ENCODE peak calls at places on chromosomes 2 and 18, in nine cellular contexts. Y is heart left ventricle, D is cardiac fibroblast, S is brain microvascular endothelial cell, P is epithelial cell of esophagus, A is RWPE2, B is foreskin fibroblast, I is ovary, U is AG10803. R is an unnamed sample.

GRCh38 chr2:190579945-190580866 is 45.7 kb upstream of the NEMP2 start:
- DNase-seq in S (no peak), I (no peak), A (no peak), U (no peak), Y (no peak), P (peak), D (no peak), B (no peak), R (no peak)

GRCh38 chr2:76564734-76565133 is 854.0 kb upstream of the GCFC2 start:
- DNase-seq in U (no peak), I (no peak), Y (no peak), S (no peak), P (no peak), A (no peak), D (no peak), B (no peak), R (no peak)

GRCh38 chr2:172427990-172428840 is 829 bp downstream of the ITGA6 start:
- DNase-seq in A (no peak), B (peak), P (no peak), S (no peak), D (no peak), Y (peak), U (no peak), I (peak), R (no peak)

GRCh38 chr18:76564117-76564516 is 69.1 kb upstream of the ZNF516 start:
- DNase-seq in I (no peak), B (peak), S (peak), A (no peak), P (peak), D (no peak), U (peak), Y (no peak), R (no peak)

GRCh38 chr2:50514881-50515280 is 517.1 kb downstream of the NRXN1 start:
- DNase-seq in P (peak), S (no peak), A (no peak), U (no peak), D (no peak), B (no peak), I (no peak), Y (no peak), R (no peak)

GRCh38 chr2:69222984-69223658 is 163.9 kb downstream of the GFPT1 start:
- DNase-seq in U (peak), D (peak), Y (peak), S (peak), A (no peak), P (no peak), I (peak), B (peak), R (no peak)

GRCh38 chr2:179938026-179938425 is 69.1 kb downstream of the CWC22 start:
- DNase-seq in Y (no peak), I (no peak), S (no peak), A (no peak), D (no peak), P (no peak), B (no peak), U (no peak), R (no peak)

GRCh38 chr18:74522635-74523548 is 11.4 kb upstream of the CNDP1 start:
- DNase-seq in D (no peak), U (no peak), P (no peak), B (no peak), A (no peak), S (no peak), Y (no peak), I (no peak), R (no peak)

GRCh38 chr2:165114345-165114943 is 89.4 kb downstream of the SCN3A start:
- DNase-seq in B (peak), D (peak), S (peak), A (no peak), Y (no peak), U (no peak), P (peak), I (no peak), R (no peak)

GRCh38 chr2:182716665-182716990 is 571 bp downstream of the DNAJC10 start:
- DNase-seq in I (no peak), P (no peak), S (no peak), A (no peak), D (no peak), Y (peak), B (no peak), U (no peak), R (no peak)

GRCh38 chr2:146321175-146321574 is 1523.7 kb upstream of the ACVR2A start:
- DNase-seq in B (peak), D (peak), A (no peak), Y (no peak), P (no peak), I (no peak), S (peak), U (no peak), R (no peak)

GRCh38 chr2:239959059-239959971 is 65.8 kb downstream of the NDUFA10 start:
- DNase-seq in Y (no peak), U (peak), A (peak), S (no peak), D (peak), B (peak), P (no peak), I (peak), R (no peak)

GRCh38 chr2:13652531-13653313 is 936.0 kb downstream of the TRIB2 start:
- DNase-seq in Y (no peak), U (peak), I (no peak), B (peak), S (peak), A (peak), P (peak), D (no peak), R (no peak)

GRCh38 chr2:233643128-233643527 is 6.9 kb downstream of the UGT1A10 start:
- DNase-seq in U (peak), B (no peak), D (peak), S (no peak), A (no peak), Y (no peak), I (no peak), P (peak), R (no peak)

GRCh38 chr2:168254158-168254935 is 7.0 kb upstream of the STK39 start:
- DNase-seq in I (no peak), P (peak), A (no peak), S (no peak), B (peak), D (no peak), Y (no peak), U (peak), R (no peak)

GRCh38 chr18:11955299-11956029 is 25.8 kb upstream of the IMPA2 start:
- DNase-seq in D (peak), U (peak), P (peak), S (peak), A (no peak), I (no peak), Y (no peak), B (peak), R (no peak)

GRCh38 chr2:234989183-234989701 is 37.4 kb downstream of the SH3BP4 start:
- DNase-seq in S (no peak), U (no peak), B (no peak), D (peak), P (peak), A (peak), Y (peak), I (peak), R (peak)

GRCh38 chr2:68251187-68251854 is 1.0 kb downstream of the PPP3R1 start:
- DNase-seq in I (peak), U (peak), Y (peak), P (peak), S (peak), A (peak), B (peak), D (peak), R (peak)

GRCh38 chr2:98771771-98772521 is 41.0 kb upstream of the MGAT4A start:
- DNase-seq in Y (no peak), I (no peak), P (no peak), D (peak), A (no peak), B (no peak), U (peak), S (peak), R (no peak)

GRCh38 chr18:63677490-63678225 is 16.0 kb upstream of the SERPINB3 start:
- DNase-seq in P (peak), S (no peak), U (peak), B (peak), A (no peak), I (no peak), Y (no peak), D (peak), R (no peak)

GRCh38 chr18:78151234-78151633 is 828.4 kb upstream of the SALL3 start:
- DNase-seq in D (no peak), B (no peak), P (no peak), S (no peak), I (no peak), U (no peak), A (no peak), Y (no peak), R (no peak)

GRCh38 chr18:55504808-55505207 is 83.2 kb downstream of the TCF4 start:
- DNase-seq in B (no peak), P (no peak), D (no peak), U (no peak), S (no peak), I (no peak), Y (no peak), A (no peak), R (no peak)

GRCh38 chr2:240963376-240964220 is 34.8 kb upstream of the SNED1 start:
- DNase-seq in A (peak), D (no peak), B (no peak), P (no peak), I (peak), S (no peak), U (no peak), Y (peak), R (no peak)

GRCh38 chr2:130822766-130823165 is 13.9 kb upstream of the ARHGEF4 start:
- DNase-seq in I (no peak), P (no peak), A (no peak), U (no peak), Y (no peak), S (no peak), D (no peak), B (no peak), R (no peak)

GRCh38 chr2:45570671-45571334 is 40.3 kb downstream of the SRBD1 start:
- DNase-seq in Y (no peak), D (peak), B (peak), P (peak), I (no peak), A (no peak), U (peak), S (peak), R (no peak)

GRCh38 chr2:45311559-45311958 is 299.5 kb downstream of the SRBD1 start:
- DNase-seq in D (no peak), U (no peak), B (no peak), S (no peak), P (no peak), Y (no peak), A (no peak), I (no peak), R (no peak)

GRCh38 chr2:230896346-230897115 is 28.5 kb downstream of the GPR55 start:
- DNase-seq in B (no peak), D (no peak), Y (no peak), A (no peak), P (no peak), U (no peak), I (no peak), S (no peak), R (no peak)

GRCh38 chr2:187349328-187349944 is 98.6 kb downstream of the CALCRL start:
- DNase-seq in B (peak), S (no peak), P (peak), I (no peak), U (peak), D (peak), A (no peak), Y (no peak), R (no peak)

GRCh38 chr2:232521524-232521923 is 1.3 kb downstream of the PRSS56 start:
- DNase-seq in D (no peak), B (no peak), S (no peak), Y (no peak), U (no peak), I (no peak), A (no peak), P (no peak), R (no peak)

GRCh38 chr2:226012116-226012515 is 612.6 kb downstream of the NYAP2 start:
- DNase-seq in B (peak), D (no peak), I (no peak), Y (no peak), S (no peak), U (no peak), P (no peak), A (no peak), R (no peak)

GRCh38 chr18:79542876-79543750 is 136.5 kb upstream of the CTDP1 start:
- DNase-seq in U (no peak), B (no peak), I (no peak), Y (peak), S (no peak), D (no peak), P (no peak), A (peak), R (no peak)

GRCh38 chr2:230570987-230571386 is 141.7 kb upstream of the CAB39 start:
- DNase-seq in I (no peak), P (no peak), A (no peak), U (no peak), D (no peak), S (no peak), B (no peak), Y (no peak), R (no peak)

GRCh38 chr2:238270606-238271005 is 17.8 kb downstream of the PER2 start:
- DNase-seq in B (no peak), I (no peak), Y (peak), P (no peak), U (no peak), S (no peak), A (no peak), D (no peak), R (no peak)

GRCh38 chr18:71844810-71845209 is 699.3 kb downstream of the CBLN2 start:
- DNase-seq in S (no peak), U (no peak), D (no peak), A (no peak), P (no peak), B (no peak), I (no peak), Y (no peak), R (no peak)

GRCh38 chr18:71849407-71849806 is 694.7 kb downstream of the CBLN2 start:
- DNase-seq in S (no peak), B (no peak), A (no peak), U (no peak), Y (no peak), I (no peak), D (no peak), P (no peak), R (no peak)

GRCh38 chr18:71850602-71851001 is 693.5 kb downstream of the CBLN2 start:
- DNase-seq in S (no peak), I (no peak), A (no peak), Y (no peak), P (no peak), B (no peak), U (no peak), D (no peak), R (no peak)
- H3K4me3 ChIP-seq in S (no peak), I (no peak), A (no peak), Y (no peak), P (no peak), B (no peak), U (no peak), D (no peak), R (no peak)

GRCh38 chr2:79860233-79861058 is 347.6 kb downstream of the CTNNA2 start:
- DNase-seq in B (no peak), U (peak), P (peak), D (no peak), Y (no peak), A (no peak), S (no peak), I (no peak), R (no peak)
- TF ChIP-seq CTCF in B (peak), U (peak), P (peak), D (peak), Y (peak), A (peak), S (peak), I (no peak), R (no peak)

GRCh38 chr2:150476809-150477302 is 10.6 kb downstream of the RND3 start:
- DNase-seq in D (no peak), Y (no peak), A (no peak), B (peak), S (no peak), I (no peak), U (no peak), P (peak), R (no peak)
- H3K4me3 ChIP-seq in D (no peak), Y (no peak), A (no peak), B (peak), S (no peak), I (no peak), U (peak), P (no peak), R (no peak)

GRCh38 chr18:212780-213179 is 54.4 kb downstream of the USP14 start:
- DNase-seq in Y (no peak), D (peak), A (no peak), U (no peak), P (no peak), S (no peak), B (peak), I (no peak), R (no peak)
- TF ChIP-seq CTCF in Y (no peak), D (peak), A (no peak), U (no peak), P (peak), S (no peak), B (peak), I (no peak), R (no peak)

GRCh38 chr2:152715112-152715511 is 2.1 kb downstream of the PRPF40A start:
- DNase-seq in I (no peak), U (no peak), S (no peak), P (no peak), B (no peak), D (no peak), Y (no peak), A (no peak), R (no peak)
- H3K4me3 ChIP-seq in I (no peak), U (no peak), S (no peak), P (no peak), B (no peak), D (no peak), Y (no peak), A (no peak), R (no peak)

DNA sequence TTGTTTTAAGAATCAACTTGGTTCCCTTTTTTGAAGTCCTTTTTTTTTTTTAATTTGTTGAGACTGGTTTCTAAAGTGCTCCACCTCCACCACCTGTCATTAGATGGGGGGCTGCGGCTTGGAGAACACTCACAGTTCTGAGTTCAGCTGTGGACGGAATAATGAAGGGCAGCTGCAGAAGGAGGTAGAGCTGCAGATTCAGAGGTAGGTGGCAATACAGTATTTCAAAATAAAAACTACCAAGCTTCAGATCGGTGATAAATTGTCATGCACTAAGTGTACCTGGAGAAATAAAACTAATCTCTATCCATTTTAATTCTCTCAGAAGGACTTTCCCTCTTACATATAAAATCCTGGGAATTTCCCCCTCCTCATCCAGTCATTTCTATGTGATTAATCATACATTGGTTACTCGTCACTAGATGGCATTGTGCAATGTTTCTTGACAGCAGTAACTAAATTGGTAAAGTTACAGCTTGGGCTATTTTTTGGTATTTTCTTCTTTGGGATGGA is 81.1 kb upstream of the SLC39A10 start:
- DNase-seq in S (peak), D (peak), B (peak), U (peak), P (peak), Y (no peak), A (no peak), I (no peak), R (no peak)
- TF ChIP-seq CTCF in S (no peak), D (no peak), B (no peak), U (no peak), P (no peak), Y (peak), A (peak), I (no peak), R (peak)

DNA sequence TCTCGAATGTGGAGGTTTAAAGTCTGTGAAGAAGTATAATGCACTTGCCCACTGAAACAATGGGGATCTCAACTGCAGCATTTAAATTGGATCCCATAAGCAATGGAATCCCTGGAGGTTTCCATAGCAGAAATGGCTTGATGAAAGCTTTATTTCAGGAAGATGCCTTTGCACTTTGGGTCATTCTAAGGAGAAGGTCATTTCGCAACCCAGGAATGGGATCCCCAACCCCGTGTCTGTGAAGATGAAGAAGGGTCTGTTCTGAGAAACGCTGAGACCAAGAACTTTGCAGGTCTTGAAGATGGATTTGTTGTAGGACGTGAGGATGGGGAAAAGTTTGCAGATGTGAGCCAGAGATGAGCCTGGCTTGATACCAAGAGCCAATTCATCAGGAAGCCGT is 1.8 kb upstream of the KCNG3 start:
- DNase-seq in B (peak), Y (no peak), U (no peak), D (no peak), A (no peak), I (no peak), P (no peak), S (no peak), R (no peak)
- H3K4me3 ChIP-seq in B (no peak), Y (no peak), U (no peak), D (no peak), A (no peak), I (no peak), P (no peak), S (no peak), R (no peak)

GRCh38 chr2:96214554-96214953 is 5.9 kb upstream of the STARD7 start:
- DNase-seq in Y (no peak), D (no peak), U (no peak), B (no peak), I (no peak), P (no peak), S (no peak), A (no peak), R (no peak)

GRCh38 chr2:96209011-96209728 is 543 bp upstream of the STARD7 start:
- DNase-seq in B (no peak), I (no peak), D (no peak), S (no peak), Y (peak), A (no peak), U (no peak), P (no peak), R (no peak)

GRCh38 chr2:96212336-96212735 is 3.7 kb upstream of the STARD7 start:
- DNase-seq in Y (no peak), S (no peak), P (no peak), B (no peak), I (no peak), U (no peak), A (no peak), D (no peak), R (no peak)

GRCh38 chr2:96209729-96210085 is 1.1 kb upstream of the STARD7 start:
- DNase-seq in D (no peak), B (no peak), P (no peak), I (no peak), A (no peak), U (no peak), S (no peak), Y (no peak), R (no peak)

GRCh38 chr2:96213379-96213778 is 4.8 kb upstream of the STARD7 start:
- DNase-seq in Y (no peak), D (no peak), I (no peak), S (no peak), P (no peak), A (no peak), U (no peak), B (no peak), R (no peak)
- TF ChIP-seq CTCF in Y (no peak), D (no peak), I (no peak), S (no peak), P (no peak), A (no peak), U (no peak), B (no peak), R (no peak)

R was measured in gastrocnemius medialis.